ENCODE peak calls at places on chromosome 2, in six cellular contexts. One of them, this sample, is unnamed.

GRCh38 chr2:105143467-105144127 is 97.9 kb upstream of the GPR45 start:
- DNase-seq in HepG2: no peak
- DNase-seq in A549: no peak
- DNase-seq in K562: no peak
- DNase-seq in endothelial cell of umbilical vein: no peak
- DNase-seq in H1: no peak
- DNase-seq in this sample: peak

GRCh38 chr2:24190503-24190902 is 15.7 kb downstream of the FAM228A start:
- DNase-seq in HepG2: no peak
- DNase-seq in A549: no peak
- DNase-seq in K562: no peak
- DNase-seq in endothelial cell of umbilical vein: no peak
- DNase-seq in H1: no peak
- DNase-seq in this sample: no peak

GRCh38 chr2:239832995-239833727 is 192.0 kb downstream of the NDUFA10 start:
- DNase-seq in HepG2: no peak
- DNase-seq in A549: no peak
- DNase-seq in K562: no peak
- DNase-seq in endothelial cell of umbilical vein: no peak
- DNase-seq in H1: no peak
- DNase-seq in this sample: no peak

GRCh38 chr2:1231664-1232063 is 181.6 kb upstream of the TPO start:
- DNase-seq in HepG2: peak
- DNase-seq in A549: no peak
- DNase-seq in K562: no peak
- DNase-seq in endothelial cell of umbilical vein: no peak
- DNase-seq in H1: no peak
- DNase-seq in this sample: no peak

GRCh38 chr2:215920244-215921100 is 92.9 kb downstream of the MREG start:
- DNase-seq in HepG2: peak
- DNase-seq in A549: peak
- DNase-seq in K562: peak
- DNase-seq in endothelial cell of umbilical vein: peak
- DNase-seq in H1: no peak
- DNase-seq in this sample: peak

GRCh38 chr2:240155080-240156025 is 14.9 kb upstream of the OTOS start:
- DNase-seq in HepG2: no peak
- DNase-seq in A549: no peak
- DNase-seq in K562: no peak
- DNase-seq in endothelial cell of umbilical vein: no peak
- DNase-seq in H1: no peak
- DNase-seq in this sample: no peak

GRCh38 chr2:180983468-180984388 is 3.3 kb downstream of the UBE2E3 start:
- DNase-seq in HepG2: peak
- DNase-seq in A549: peak
- DNase-seq in K562: peak
- DNase-seq in endothelial cell of umbilical vein: peak
- DNase-seq in H1: no peak
- DNase-seq in this sample: no peak

GRCh38 chr2:172833898-172834297 is 98.3 kb downstream of the RAPGEF4 start:
- DNase-seq in HepG2: no peak
- DNase-seq in A549: no peak
- DNase-seq in K562: no peak
- DNase-seq in endothelial cell of umbilical vein: peak
- DNase-seq in H1: no peak
- DNase-seq in this sample: no peak

GRCh38 chr2:105712166-105712915 is 32.4 kb upstream of the NCK2 start:
- DNase-seq in HepG2: peak
- DNase-seq in A549: no peak
- DNase-seq in K562: no peak
- DNase-seq in endothelial cell of umbilical vein: no peak
- DNase-seq in H1: no peak
- DNase-seq in this sample: no peak

GRCh38 chr2:239598011-239598731 is 197.4 kb upstream of the HDAC4 start:
- DNase-seq in HepG2: no peak
- DNase-seq in A549: no peak
- DNase-seq in K562: no peak
- DNase-seq in endothelial cell of umbilical vein: no peak
- DNase-seq in H1: no peak
- DNase-seq in this sample: no peak

GRCh38 chr2:26080356-26080755 is 46.5 kb downstream of the RAB10 start:
- DNase-seq in HepG2: peak
- DNase-seq in A549: no peak
- DNase-seq in K562: no peak
- DNase-seq in endothelial cell of umbilical vein: no peak
- DNase-seq in H1: no peak
- DNase-seq in this sample: no peak

GRCh38 chr2:56182420-56182819 is 1.4 kb upstream of the CCDC85A start:
- DNase-seq in HepG2: no peak
- DNase-seq in A549: no peak
- DNase-seq in K562: no peak
- DNase-seq in endothelial cell of umbilical vein: no peak
- DNase-seq in H1: no peak
- DNase-seq in this sample: no peak

DNA sequence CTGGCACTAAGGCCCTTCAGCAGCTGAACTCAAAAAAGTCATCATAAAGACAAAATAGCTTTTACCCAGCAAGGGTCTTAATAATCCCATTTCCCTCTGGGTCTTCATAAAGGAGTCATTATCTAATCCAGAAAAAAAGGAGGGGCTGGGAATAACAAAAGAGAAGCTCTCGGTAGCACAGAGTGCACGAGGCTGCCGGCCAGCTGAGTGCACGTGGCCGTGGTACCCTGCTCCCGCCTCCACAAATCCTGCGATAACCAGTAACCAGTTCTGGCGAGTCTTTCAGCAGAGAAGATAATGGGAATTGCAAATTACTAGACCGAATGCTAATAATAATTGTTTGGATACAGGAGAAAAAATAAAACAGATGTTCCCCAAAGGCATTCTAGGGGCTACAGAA is 7.5 kb downstream of the NRP2 start:
- DNase-seq in HepG2: no peak
- DNase-seq in A549: no peak
- DNase-seq in K562: no peak
- DNase-seq in endothelial cell of umbilical vein: no peak
- DNase-seq in H1: no peak
- DNase-seq in this sample: no peak
- TF ChIP-seq JUN in HepG2: no peak
- TF ChIP-seq JUN in A549: no peak
- TF ChIP-seq JUN in K562: no peak
- TF ChIP-seq JUN in endothelial cell of umbilical vein: no peak
- TF ChIP-seq JUN in H1: no peak
- TF ChIP-seq JUN in this sample: no peak

DNA sequence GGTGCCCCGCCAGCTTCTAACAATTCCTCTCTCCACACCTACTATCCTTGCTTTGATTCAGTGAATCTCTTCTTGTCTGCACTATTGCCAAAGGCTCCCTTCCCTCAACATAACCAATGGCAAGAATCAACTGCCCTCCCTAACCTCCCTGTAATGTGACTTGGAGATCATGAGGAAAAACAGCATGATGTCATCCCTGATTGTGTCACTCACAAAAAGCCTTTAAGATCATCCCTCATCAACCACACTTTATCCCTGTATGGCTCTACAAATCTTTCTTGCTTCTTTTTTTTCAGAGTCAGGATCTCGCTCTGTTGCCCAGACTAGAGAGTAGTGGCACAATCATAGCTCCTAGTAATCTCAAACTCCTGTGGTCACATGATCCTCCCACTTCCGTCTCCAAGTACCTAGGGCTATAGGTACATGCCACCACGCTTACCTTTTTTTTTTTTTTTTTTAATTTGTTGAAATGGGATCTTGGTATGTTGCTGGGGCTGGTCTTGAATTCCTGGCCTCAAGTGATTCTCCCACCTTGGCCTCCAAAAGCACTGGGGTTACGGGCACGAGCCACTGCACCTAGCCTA is 19.7 kb downstream of the SAP130 start:
- DNase-seq in HepG2: no peak
- DNase-seq in A549: no peak
- DNase-seq in K562: no peak
- DNase-seq in endothelial cell of umbilical vein: no peak
- DNase-seq in H1: no peak
- DNase-seq in this sample: no peak
- TF ChIP-seq JUN in HepG2: no peak
- TF ChIP-seq JUN in A549: no peak
- TF ChIP-seq JUN in K562: no peak
- TF ChIP-seq JUN in endothelial cell of umbilical vein: no peak
- TF ChIP-seq JUN in H1: no peak
- TF ChIP-seq JUN in this sample: no peak

GRCh38 chr2:37782721-37783438 is 111.4 kb upstream of the CDC42EP3 start:
- DNase-seq in HepG2: no peak
- DNase-seq in A549: no peak
- DNase-seq in K562: no peak
- DNase-seq in endothelial cell of umbilical vein: no peak
- DNase-seq in H1: no peak
- DNase-seq in this sample: no peak
- TF ChIP-seq JUN in HepG2: no peak
- TF ChIP-seq JUN in A549: no peak
- TF ChIP-seq JUN in K562: no peak
- TF ChIP-seq JUN in endothelial cell of umbilical vein: no peak
- TF ChIP-seq JUN in H1: no peak
- TF ChIP-seq JUN in this sample: no peak

GRCh38 chr2:102603904-102604303 is 15.4 kb upstream of the SLC9A2 start:
- DNase-seq in HepG2: no peak
- DNase-seq in A549: no peak
- DNase-seq in K562: no peak
- DNase-seq in endothelial cell of umbilical vein: no peak
- DNase-seq in H1: no peak
- DNase-seq in this sample: no peak
- TF ChIP-seq JUN in HepG2: no peak
- TF ChIP-seq JUN in A549: no peak
- TF ChIP-seq JUN in K562: no peak
- TF ChIP-seq JUN in endothelial cell of umbilical vein: no peak
- TF ChIP-seq JUN in H1: no peak
- TF ChIP-seq JUN in this sample: no peak

DNA sequence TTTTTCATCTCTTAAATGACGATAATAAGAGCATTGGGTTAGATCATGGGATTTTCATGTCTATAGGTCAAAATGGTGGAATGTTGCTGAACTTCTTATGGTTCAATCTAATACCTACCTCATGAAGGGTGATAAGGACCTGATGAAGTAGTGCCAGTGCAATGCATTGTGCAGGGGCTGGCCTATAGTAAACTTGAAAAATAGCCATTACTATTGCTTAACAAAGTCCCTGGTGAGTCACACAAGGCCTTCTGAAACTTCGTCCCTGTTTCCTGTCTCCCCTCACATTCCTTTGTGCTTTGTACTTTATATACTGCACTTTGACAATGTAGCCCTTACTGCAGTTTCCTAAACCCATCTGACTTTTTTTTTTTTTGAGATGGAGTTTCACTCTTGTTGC is 515.9 kb downstream of the SLC4A3 start:
- DNase-seq in HepG2: peak
- DNase-seq in A549: no peak
- DNase-seq in K562: no peak
- DNase-seq in endothelial cell of umbilical vein: no peak
- DNase-seq in H1: no peak
- DNase-seq in this sample: no peak
- TF ChIP-seq JUN in HepG2: no peak
- TF ChIP-seq JUN in A549: no peak
- TF ChIP-seq JUN in K562: no peak
- TF ChIP-seq JUN in endothelial cell of umbilical vein: no peak
- TF ChIP-seq JUN in H1: no peak
- TF ChIP-seq JUN in this sample: no peak

DNA sequence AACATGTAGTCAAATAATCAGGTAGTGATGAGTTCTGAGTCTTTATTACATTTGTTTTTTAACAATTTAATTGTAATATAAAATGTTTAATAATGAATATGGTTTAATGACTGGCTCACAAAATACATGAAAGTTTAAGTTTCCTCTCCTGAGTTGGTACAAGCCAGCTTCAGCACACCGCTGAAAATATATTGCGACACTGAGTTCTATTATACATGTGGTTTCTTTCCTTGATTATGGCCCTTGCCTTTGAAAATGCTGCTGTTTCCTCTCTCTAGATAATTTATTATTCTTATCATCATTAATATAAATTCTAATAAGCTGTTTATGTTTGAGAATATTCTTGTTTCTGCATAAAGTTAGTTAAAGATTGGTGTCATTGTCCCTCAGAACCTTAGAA is 249.3 kb downstream of the PARD3B start:
- DNase-seq in HepG2: no peak
- DNase-seq in A549: no peak
- DNase-seq in K562: no peak
- DNase-seq in endothelial cell of umbilical vein: no peak
- DNase-seq in H1: no peak
- DNase-seq in this sample: no peak
- TF ChIP-seq JUN in HepG2: no peak
- TF ChIP-seq JUN in A549: no peak
- TF ChIP-seq JUN in K562: no peak
- TF ChIP-seq JUN in endothelial cell of umbilical vein: no peak
- TF ChIP-seq JUN in H1: no peak
- TF ChIP-seq JUN in this sample: no peak

This sample was measured in WTC11.